ENCODE peak calls at places on chromosomes 1 and 21, in ten cellular contexts. P, C, V, N, O, T, X, U, E and H are unnamed samples.

GRCh38 chr1:190011585-190011984 is 466.1 kb downstream of the BRINP3 start:
- DNase-seq in P (no peak), X (no peak), O (no peak), U (no peak), E (no peak), T (no peak), N (no peak), C (no peak), V (no peak), H (no peak)

GRCh38 chr1:16677552-16678423 is 11.0 kb upstream of the RNU1-3 start:
- DNase-seq in X (peak; percentile 54), N (peak; percentile 68), C (peak; percentile 68), O (peak; percentile 25), E (no peak), P (no peak), V (peak; percentile 41), U (no peak), T (peak; percentile 61), H (peak; percentile 49)

GRCh38 chr1:231558711-231559205 is 30.3 kb downstream of the TSNAX start:
- DNase-seq in T (no peak), O (no peak), U (no peak), E (no peak), P (no peak), N (no peak), V (no peak), C (no peak), X (no peak), H (no peak)

GRCh38 chr1:93344886-93345632 is 648 bp upstream of the DR1 start:
- DNase-seq in T (no peak), V (no peak), U (no peak), P (no peak), O (no peak), X (peak; percentile 41), N (peak; percentile 23), C (no peak), E (no peak), H (no peak)

GRCh38 chr1:244319283-244320132 is 132.2 kb downstream of the ADSS2 start:
- DNase-seq in X (no peak), U (no peak), V (no peak), O (no peak), N (no peak), P (no peak), C (no peak), E (no peak), T (no peak), H (peak; percentile 55)

GRCh38 chr1:84884671-84885389 is 8.2 kb downstream of the LPAR3 start:
- DNase-seq in N (no peak), T (no peak), P (no peak), X (no peak), V (no peak), U (no peak), C (no peak), O (no peak), E (no peak), H (no peak)

GRCh38 chr1:91054780-91055481 is 33.1 kb upstream of the ZNF644 start:
- DNase-seq in P (no peak), U (no peak), T (no peak), N (no peak), V (no peak), E (no peak), X (no peak), C (no peak), O (no peak), H (no peak)

GRCh38 chr1:100912019-100912418 is 16.1 kb downstream of the SLC30A7 start:
- DNase-seq in E (no peak), O (no peak), X (no peak), U (no peak), P (no peak), T (no peak), N (no peak), V (no peak), C (no peak), H (no peak)

GRCh38 chr1:203295796-203296195 is 9.5 kb upstream of the BTG2 start:
- DNase-seq in C (no peak), X (no peak), T (no peak), N (no peak), P (no peak), V (no peak), O (no peak), E (no peak), U (no peak), H (no peak)

GRCh38 chr1:201511925-201512539 is 5.1 kb upstream of the CSRP1 start:
- DNase-seq in T (no peak), C (peak; percentile 42), P (peak; percentile 84), E (no peak), O (peak; percentile 31), V (peak; percentile 70), N (no peak), U (no peak), X (no peak), H (peak; percentile 62)

GRCh38 chr1:66733348-66734017 is 18.8 kb upstream of the DYNLT5 start:
- DNase-seq in V (no peak), N (no peak), P (no peak), U (no peak), E (no peak), X (no peak), O (no peak), T (no peak), C (no peak), H (no peak)

GRCh38 chr1:9410737-9411297 is 118.1 kb downstream of the SPSB1 start:
- DNase-seq in X (no peak), O (no peak), C (no peak), U (no peak), N (no peak), P (no peak), E (no peak), V (no peak), T (no peak), H (no peak)

GRCh38 chr21:34813266-34813886 is 144.6 kb downstream of the CLIC6 start:
- DNase-seq in U (no peak), T (no peak), N (peak; percentile 23), P (no peak), X (no peak), V (no peak), E (no peak), O (no peak), C (no peak), H (no peak)

GRCh38 chr1:11314959-11315358 is 42.0 kb downstream of the UBIAD1 start:
- DNase-seq in T (no peak), X (no peak), P (no peak), C (no peak), U (no peak), E (no peak), V (no peak), O (no peak), N (no peak), H (no peak)

GRCh38 chr1:29959356-29959755 is 723.0 kb downstream of the PTPRU start:
- DNase-seq in X (no peak), P (peak; percentile 20), C (no peak), V (no peak), T (no peak), E (no peak), N (no peak), O (no peak), U (no peak), H (no peak)

GRCh38 chr1:243316366-243316989 is 60.6 kb downstream of the SDCCAG8 start:
- DNase-seq in N (no peak), E (no peak), C (no peak), U (no peak), V (peak; percentile 87), X (no peak), T (no peak), O (no peak), P (no peak), H (no peak)

GRCh38 chr1:174550296-174550695 is 102.5 kb downstream of the GPR52 start:
- DNase-seq in N (no peak), O (no peak), V (no peak), E (no peak), C (no peak), U (no peak), T (no peak), X (no peak), P (no peak), H (no peak)

GRCh38 chr21:38293113-38293512 is 36.3 kb downstream of the KCNJ15 start:
- DNase-seq in P (no peak), O (peak; percentile 25), T (no peak), X (peak; percentile 20), V (no peak), E (no peak), C (no peak), N (no peak), U (no peak), H (no peak)

GRCh38 chr1:45206808-45207624 is 611 bp upstream of the ZSWIM5 start:
- DNase-seq in V (no peak), C (no peak), P (no peak), N (no peak), U (no peak), X (no peak), T (no peak), O (no peak), E (no peak), H (no peak)

GRCh38 chr1:205335692-205336091 is 14.1 kb upstream of the NUAK2 start:
- DNase-seq in U (peak; percentile 92), N (peak; percentile 81), P (peak; percentile 80), V (peak; percentile 79), O (peak; percentile 90), E (peak; percentile 57), C (peak; percentile 95), T (peak; percentile 77), X (peak; percentile 76), H (peak; percentile 90)

GRCh38 chr1:114586513-114587047 is 5.2 kb upstream of the BCAS2 start:
- DNase-seq in U (no peak), N (no peak), T (no peak), E (no peak), C (no peak), P (no peak), O (no peak), X (no peak), V (no peak), H (no peak)

GRCh38 chr1:70487910-70488665 is 77.0 kb downstream of the CTH start:
- DNase-seq in X (peak; percentile 27), C (peak; percentile 43), N (peak; percentile 19), T (no peak), P (no peak), V (peak; percentile 13), U (no peak), E (no peak), O (peak; percentile 14), H (peak; percentile 28)

GRCh38 chr1:30868833-30869435 is 39.6 kb downstream of the SDC3 start:
- DNase-seq in C (no peak), U (no peak), V (no peak), X (no peak), N (no peak), O (no peak), T (no peak), P (no peak), E (no peak), H (no peak)

GRCh38 chr1:30982937-30983336 is 74.4 kb upstream of the SDC3 start:
- DNase-seq in P (no peak), E (no peak), U (no peak), T (no peak), C (no peak), O (no peak), V (no peak), N (no peak), X (no peak), H (no peak)

GRCh38 chr1:17773626-17774326 is 18.6 kb downstream of the ACTL8 start:
- DNase-seq in O (no peak), U (no peak), V (no peak), N (no peak), E (no peak), C (no peak), P (no peak), X (no peak), T (no peak), H (no peak)

GRCh38 chr1:174968750-174969244 is 30.9 kb upstream of the CACYBP start:
- DNase-seq in C (no peak), O (no peak), V (no peak), U (no peak), T (peak; percentile 12), E (no peak), N (no peak), P (no peak), X (no peak), H (no peak)

GRCh38 chr1:51484591-51484990 is 34.5 kb downstream of the EPS15 start:
- DNase-seq in E (no peak), N (no peak), T (no peak), V (no peak), X (peak; percentile 54), U (no peak), C (no peak), P (no peak), O (no peak), H (no peak)

GRCh38 chr1:147377263-147378246 is 135.1 kb downstream of the CHD1L start:
- DNase-seq in P (no peak), C (no peak), T (no peak), N (no peak), O (no peak), E (no peak), U (no peak), X (no peak), V (no peak), H (no peak)